ENCODE peak calls at places on chromosomes 7 and 10, in seven cellular contexts. J is substantia nigra, A is WTC11, I is SW 1271, Z is NCI-H446 treated with DMSO at 0.1 percent for 48 hours, T is ELR, Y is RPMI7951. H is an unnamed sample.

GRCh38 chr7:82810558-82811259 is 352.0 kb downstream of the PCLO start:
- DNase-seq in I (no peak), J (peak), A (no peak), T (peak), Y (peak), Z (peak), H (peak)

GRCh38 chr7:33155811-33156210 is 26.4 kb downstream of the BBS9 start:
- DNase-seq in Z (no peak), I (no peak), J (no peak), A (no peak), Y (no peak), T (peak), H (no peak)

GRCh38 chr10:129532838-129533237 is 65.8 kb downstream of the MGMT start:
- DNase-seq in Z (no peak), I (no peak), A (no peak), J (no peak), Y (no peak), T (no peak), H (no peak)

GRCh38 chr10:127945335-127945734 is 38.4 kb downstream of the PTPRE start:
- DNase-seq in I (no peak), J (no peak), Z (no peak), T (peak), A (no peak), Y (peak), H (no peak)

GRCh38 chr7:93055543-93056107 is 62.2 kb downstream of the SAMD9 start:
- DNase-seq in J (no peak), A (no peak), I (no peak), T (peak), Y (peak), Z (peak), H (peak)

GRCh38 chr10:97336942-97337719 is 2.6 kb upstream of the FRAT2 start:
- DNase-seq in Y (no peak), Z (no peak), J (no peak), T (no peak), I (no peak), A (peak), H (peak)

GRCh38 chr7:128031901-128032604 is 816 bp upstream of the LRRC4 start:
- DNase-seq in I (no peak), Y (peak), T (peak), J (peak), A (peak), Z (no peak), H (peak)

GRCh38 chr7:126792501-126792900 is 460.2 kb downstream of the GRM8 start:
- DNase-seq in J (peak), Z (no peak), A (no peak), Y (no peak), I (no peak), T (no peak), H (no peak)

GRCh38 chr10:44864042-44864436 is 47.1 kb upstream of the TMEM72 start:
- DNase-seq in Z (no peak), A (peak), J (no peak), Y (no peak), T (no peak), I (no peak), H (peak)

GRCh38 chr7:147981072-147981813 is 609.3 kb upstream of the C7orf33 start:
- DNase-seq in Y (no peak), I (no peak), J (no peak), A (no peak), Z (no peak), T (no peak), H (no peak)

GRCh38 chr7:2201686-2202360 is 30.9 kb downstream of the MAD1L1 start:
- DNase-seq in Y (no peak), Z (no peak), A (no peak), I (no peak), T (no peak), J (no peak), H (no peak)

GRCh38 chr10:89419548-89419947 is 5.2 kb downstream of the IFIT5 start:
- DNase-seq in T (peak), Y (peak), J (no peak), I (no peak), Z (no peak), A (no peak), H (no peak)

GRCh38 chr10:51522858-51523257 is 176.5 kb downstream of the CSTF2T start:
- DNase-seq in Y (no peak), I (no peak), J (no peak), Z (no peak), A (no peak), T (no peak), H (no peak)

H was measured in NCI-H146.